ENCODE peak calls at places on chromosomes 5 and 9, in five cellular contexts. Z, Y, O, T and I are unnamed samples. For H3K4me1, the result is how much of the 10 kb centered on the place peaks cover.

GRCh38 chr9:117334101-117334500 is 80.8 kb downstream of the ASTN2 start:
- DNase-seq in T (no peak), Z (no peak), O (no peak), Y (no peak), I (no peak)

GRCh38 chr9:117121331-117121730 is 293.5 kb downstream of the ASTN2 start:
- DNase-seq in O (no peak), Y (no peak), Z (no peak), T (no peak), I (no peak)

GRCh38 chr5:150109921-150110320 is 23.6 kb upstream of the CSF1R start:
- DNase-seq in Y (no peak), Z (no peak), O (no peak), T (no peak), I (no peak)

GRCh38 chr9:112072721-112073553 is 102.2 kb downstream of the SUSD1 start:
- DNase-seq in Z (peak), Y (peak), O (no peak), T (no peak), I (no peak)

GRCh38 chr5:14759744-14760547 is 95.4 kb downstream of the OTULIN start:
- DNase-seq in O (no peak), Z (no peak), T (no peak), Y (no peak), I (no peak)

GRCh38 chr5:53403758-53404157 is 76.7 kb upstream of the FST start:
- DNase-seq in Z (no peak), T (no peak), Y (peak), O (no peak), I (no peak)

GRCh38 chr9:105127863-105128220 is 116.6 kb upstream of the SLC44A1 start:
- DNase-seq in Z (peak), O (peak), T (peak), Y (peak), I (no peak)

GRCh38 chr5:157449011-157449723 is 10.8 kb upstream of the NIPAL4 start:
- DNase-seq in Y (no peak), T (no peak), O (no peak), Z (peak), I (no peak)

GRCh38 chr5:135934939-135935338 is 19.8 kb downstream of the LECT2 start:
- DNase-seq in Z (no peak), T (no peak), O (no peak), Y (peak), I (no peak)

GRCh38 chr9:109381011-109381729 is 60.3 kb upstream of the EPB41L4B start:
- DNase-seq in O (no peak), Z (no peak), Y (peak), T (no peak), I (no peak)

GRCh38 chr5:142925795-142926194 is 155.6 kb downstream of the ARHGAP26 start:
- DNase-seq in Y (peak), Z (no peak), O (no peak), T (no peak), I (no peak)

GRCh38 chr9:38235244-38235643 is 157.3 kb upstream of the ALDH1B1 start:
- DNase-seq in Z (no peak), T (no peak), Y (no peak), O (no peak), I (no peak)

GRCh38 chr5:176680226-176680563 is 32.9 kb downstream of the TSPAN17 start:
- DNase-seq in Y (no peak), Z (no peak), O (no peak), T (no peak), I (no peak)

GRCh38 chr9:73780916-73781315 is 629.3 kb downstream of the ANXA1 start:
- DNase-seq in T (no peak), Z (no peak), O (no peak), Y (peak), I (no peak)

GRCh38 chr5:107698286-107698685 is 27.5 kb upstream of the EFNA5 start:
- DNase-seq in Y (no peak), T (no peak), Z (no peak), O (no peak), I (no peak)

GRCh38 chr5:160385496-160385895 is 14.4 kb downstream of the FAM200C start:
- DNase-seq in O (no peak), Z (no peak), Y (no peak), T (no peak), I (no peak)

GRCh38 chr5:163105456-163105855 is 331.9 kb upstream of the CCNG1 start:
- DNase-seq in T (no peak), Y (peak), O (no peak), Z (no peak), I (no peak)

GRCh38 chr5:150434502-150434901 is 15.0 kb downstream of the RPS14 start:
- DNase-seq in Z (no peak), Y (peak), T (no peak), O (no peak), I (no peak)

GRCh38 chr5:116660929-116661328 is 86.3 kb upstream of the SEMA6A start:
- DNase-seq in O (no peak), Y (no peak), Z (no peak), T (no peak), I (no peak)

GRCh38 chr9:121638901-121639592 is 12.4 kb upstream of the DAB2IP start:
- DNase-seq in Z (no peak), Y (no peak), O (no peak), T (no peak), I (no peak)

GRCh38 chr9:28927711-28928110 is 1354.4 kb upstream of the C9orf72 start:
- DNase-seq in T (no peak), O (no peak), Y (no peak), Z (no peak), I (no peak)

GRCh38 chr9:114288233-114289051 is 34.5 kb upstream of the ORM1 start:
- DNase-seq in Y (peak), O (no peak), T (no peak), Z (no peak), I (no peak)

GRCh38 chr9:567128-567745 is 274.3 kb upstream of the DMRT1 start:
- DNase-seq in T (no peak), O (no peak), Z (no peak), Y (no peak), I (no peak)

GRCh38 chr9:114499528-114499927 is 5.7 kb downstream of the WHRN start:
- DNase-seq in Y (no peak), Z (no peak), T (no peak), O (no peak), I (no peak)

GRCh38 chr9:37036237-37037136 is 2.4 kb upstream of the PAX5 start:
- DNase-seq in O (no peak), T (peak), Y (no peak), Z (peak), I (no peak)

GRCh38 chr5:171445910-171446516 is 26.6 kb downstream of the FGF18 start:
- DNase-seq in Y (peak), T (no peak), Z (no peak), O (no peak), I (no peak)

GRCh38 chr5:39197556-39197955 is 21.8 kb downstream of the FYB1 start:
- DNase-seq in O (peak), T (peak), Y (no peak), Z (no peak), I (no peak)

GRCh38 chr5:177094224-177095087 is 7.7 kb downstream of the FGFR4 start:
- DNase-seq in Z (peak), Y (no peak), T (no peak), O (no peak), I (no peak)

GRCh38 chr5:96855041-96855872 is 21.0 kb upstream of the ERAP2 start:
- DNase-seq in O (no peak), Y (peak), Z (peak), T (no peak), I (no peak)

GRCh38 chr5:34452170-34452828 is 203.8 kb upstream of the RAI14 start:
- DNase-seq in Z (no peak), Y (no peak), O (no peak), T (no peak), I (peak)

GRCh38 chr9:89657765-89658164 is 53.0 kb downstream of the GADD45G start:
- DNase-seq in Z (no peak), T (no peak), Y (no peak), O (no peak), I (no peak)

GRCh38 chr5:68415177-68416085 is 199.9 kb downstream of the PIK3R1 start:
- DNase-seq in Y (no peak), T (no peak), O (no peak), Z (no peak), I (no peak)

GRCh38 chr5:175354961-175355360 is 89.0 kb downstream of the DRD1 start:
- DNase-seq in Y (no peak), Z (no peak), O (no peak), T (no peak), I (no peak)

GRCh38 chr5:169795311-169795710 is 158.2 kb downstream of the DOCK2 start:
- DNase-seq in Y (no peak), O (no peak), Z (no peak), T (no peak), I (no peak)

DNA sequence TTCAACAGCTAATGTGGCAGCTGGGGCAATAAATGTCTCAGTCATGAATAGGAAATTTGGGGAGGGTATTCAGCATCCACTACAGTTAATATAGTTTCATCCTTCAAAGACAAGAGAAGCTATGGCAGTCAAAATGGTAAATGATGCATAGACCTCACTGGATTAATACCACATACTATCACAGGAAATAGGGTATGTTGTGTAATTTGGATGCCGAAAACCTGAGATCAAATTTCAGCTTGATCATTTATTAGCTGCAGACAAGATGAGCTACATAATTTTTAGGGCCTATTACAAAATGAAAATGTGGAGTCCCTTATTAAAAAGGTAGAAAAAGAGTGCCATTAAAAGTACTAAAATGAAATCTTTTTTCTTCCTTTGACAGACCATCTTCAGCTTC is 112.6 kb upstream of the MTAP start:
- DNase-seq in Y (peak), Z (no peak), O (no peak), T (no peak), I (no peak)
- H3K27ac ChIP-seq in Y (peak), Z (no peak), O (no peak), T (no peak), I (no peak)

DNA sequence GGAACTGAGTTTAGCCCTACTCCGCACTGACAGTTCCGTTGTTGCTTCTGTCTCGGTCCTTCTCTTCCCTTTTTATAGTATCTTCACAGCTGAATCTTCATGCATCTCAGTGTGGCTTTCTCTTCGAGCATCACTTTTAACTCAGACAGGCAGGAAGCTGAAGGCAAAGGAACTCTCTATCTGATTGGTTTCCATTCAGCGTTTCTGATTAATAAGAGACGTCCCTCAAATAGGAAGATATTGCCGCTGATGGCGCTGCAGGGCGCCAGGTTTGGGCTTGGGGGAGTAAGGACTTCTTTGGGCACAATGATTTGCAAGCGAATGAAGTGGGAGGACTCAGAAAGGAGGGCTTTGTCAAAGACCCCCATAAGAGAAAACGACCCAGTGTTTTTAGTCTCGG is at the start of gene CDH9:
- DNase-seq in Y (no peak), Z (no peak), T (no peak), O (no peak), I (no peak)
- H3K4me3 ChIP-seq in Y (peak), Z (no peak), T (no peak), O (no peak), I (no peak)

DNA sequence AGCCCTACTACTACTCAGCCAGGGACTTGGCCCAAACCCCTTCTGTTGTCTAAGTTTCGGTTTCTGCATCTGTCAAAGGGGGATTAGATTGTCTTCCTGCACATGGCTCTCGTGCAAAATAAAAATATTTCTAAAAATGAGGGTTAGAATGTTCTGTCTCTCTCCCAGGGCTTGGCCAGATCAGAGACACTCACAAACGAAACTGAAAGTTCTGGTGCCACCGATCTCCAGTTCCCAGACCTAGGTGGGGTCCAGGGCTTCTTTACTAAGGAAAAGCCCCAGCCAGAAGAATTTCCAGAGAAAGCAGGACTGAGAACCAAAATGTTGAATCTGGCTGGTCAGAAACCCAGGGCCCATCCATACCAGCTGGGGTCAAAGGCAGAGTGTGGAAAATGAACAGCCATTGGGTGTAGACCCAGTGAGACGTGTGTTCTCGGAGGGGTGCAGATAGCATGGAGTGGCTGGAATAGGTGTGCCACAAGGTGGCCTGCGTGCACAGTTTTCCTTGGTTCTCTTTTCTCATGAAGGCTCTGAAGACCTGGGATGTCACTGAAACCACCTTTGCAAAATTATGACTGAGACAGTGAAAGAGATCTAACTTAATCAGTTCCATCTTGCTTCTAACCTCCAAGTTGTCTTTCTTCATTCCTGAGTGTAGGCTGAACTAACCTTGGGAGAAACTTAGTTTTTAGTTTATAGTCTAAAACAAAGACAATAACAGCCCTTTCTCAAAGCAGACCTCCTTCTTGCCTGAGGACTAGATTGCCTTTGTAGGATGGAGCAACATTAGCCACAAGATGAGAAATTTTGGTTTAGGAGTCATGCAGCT is 2.2 kb upstream of the SLC23A1 start:
- DNase-seq in O (no peak), T (no peak), Z (no peak), Y (no peak), I (no peak)
- H3K4me1 ChIP-seq in O (under half), T (under half), Z (under half), Y (under half), I (under half)

DNA sequence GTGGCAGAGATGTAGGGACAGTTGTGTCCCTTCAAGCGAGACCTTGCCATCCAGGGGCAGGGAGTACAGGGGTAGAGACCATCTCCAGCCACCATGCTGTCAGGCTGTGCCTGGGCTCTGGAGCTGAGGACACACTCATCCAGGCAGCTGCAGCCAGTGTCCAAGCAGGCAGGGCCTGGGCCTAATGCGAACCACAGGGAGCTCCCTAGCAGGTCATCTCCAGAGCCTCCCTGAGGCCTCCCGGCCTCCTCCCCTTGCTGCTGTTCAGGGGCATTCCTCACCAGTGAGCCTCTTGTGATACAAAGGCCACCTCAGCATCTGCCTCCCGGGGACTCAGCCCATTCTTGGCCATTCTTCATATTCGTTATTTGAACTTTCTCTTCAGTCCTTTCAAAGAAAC is 35.0 kb downstream of the TPPP start:
- DNase-seq in Z (no peak), O (no peak), T (no peak), Y (no peak), I (no peak)
- H3K27ac ChIP-seq in Z (no peak), O (peak), T (no peak), Y (peak), I (no peak)

GRCh38 chr9:93891549-93892310 is 63.4 kb downstream of the BARX1 start:
- DNase-seq in Z (peak), O (no peak), Y (no peak), T (no peak), I (no peak)
- H3K4me3 ChIP-seq in Z (no peak), O (no peak), Y (no peak), T (no peak), I (no peak)